ENCODE peak calls at places on chromosomes 7 and 10, in five cellular contexts. I is CD4-positive, alpha-beta T cell; N is CD8-positive, alpha-beta T cell; F is natural killer cell; D is PC-9. X is an unnamed sample.

GRCh38 chr7:73715648-73716317 is 3.7 kb downstream of the STX1A start:
- DNase-seq in I (no peak), N (no peak), F (no peak), D (peak), X (peak)

GRCh38 chr7:147635288-147635687 is 955.3 kb upstream of the C7orf33 start:
- DNase-seq in I (no peak), N (no peak), F (no peak), D (no peak), X (no peak)

GRCh38 chr7:138868711-138869110 is 70.7 kb upstream of the ATP6V0A4 start:
- DNase-seq in I (no peak), N (no peak), F (no peak), D (no peak), X (no peak)

GRCh38 chr7:32516551-32517082 is 21.3 kb downstream of the AVL9 start:
- DNase-seq in I (no peak), N (no peak), F (no peak), D (no peak), X (no peak)

GRCh38 chr10:63670291-63670898 is 149.2 kb downstream of the REEP3 start:
- DNase-seq in I (no peak), N (no peak), F (no peak), D (no peak), X (no peak)

GRCh38 chr7:1239455-1240295 is 7.0 kb downstream of the UNCX start:
- DNase-seq in I (no peak), N (no peak), F (no peak), D (no peak), X (no peak)

GRCh38 chr7:42611961-42612360 is 299.9 kb downstream of the C7orf25 start:
- DNase-seq in I (no peak), N (no peak), F (no peak), D (no peak), X (no peak)

GRCh38 chr10:71367279-71367678 is 29.4 kb upstream of the CDH23 start:
- DNase-seq in I (no peak), N (no peak), F (no peak), D (no peak), X (peak)

GRCh38 chr10:84567133-84567532 is 238.7 kb downstream of the CCSER2 start:
- DNase-seq in I (no peak), N (no peak), F (no peak), D (no peak), X (no peak)

GRCh38 chr10:129993621-129994020 is 29.5 kb upstream of the EBF3 start:
- DNase-seq in I (no peak), N (no peak), F (no peak), D (no peak), X (no peak)

GRCh38 chr10:77291596-77292505 is 345.8 kb downstream of the KCNMA1 start:
- DNase-seq in I (no peak), N (no peak), F (no peak), D (no peak), X (no peak)

GRCh38 chr7:64879097-64879730 is 23.9 kb upstream of the ZNF273 start:
- DNase-seq in I (no peak), N (no peak), F (peak), D (no peak), X (no peak)

GRCh38 chr7:151394076-151395035 is 15.5 kb downstream of the WDR86 start:
- DNase-seq in I (no peak), N (no peak), F (no peak), D (no peak), X (no peak)

GRCh38 chr7:137882261-137882668 is 35.5 kb upstream of the DGKI start:
- DNase-seq in I (no peak), N (no peak), F (no peak), D (peak), X (no peak)

GRCh38 chr7:142557971-142558582 is 191.2 kb upstream of the PRSS1 start:
- DNase-seq in I (peak), N (peak), F (no peak), D (peak), X (no peak)

GRCh38 chr10:132255489-132256344 is 52.0 kb downstream of the STK32C start:
- DNase-seq in I (no peak), N (no peak), F (no peak), D (no peak), X (no peak)

GRCh38 chr7:68321776-68322496 is 1276.3 kb upstream of the AUTS2 start:
- DNase-seq in I (no peak), N (no peak), F (no peak), D (no peak), X (no peak)

GRCh38 chr7:17952387-17952786 is 12.1 kb upstream of the SNX13 start:
- DNase-seq in I (no peak), N (no peak), F (no peak), D (no peak), X (no peak)

GRCh38 chr7:20647908-20648776 is 32.7 kb downstream of the ABCB5 start:
- DNase-seq in I (no peak), N (no peak), F (no peak), D (peak), X (no peak)

DNA sequence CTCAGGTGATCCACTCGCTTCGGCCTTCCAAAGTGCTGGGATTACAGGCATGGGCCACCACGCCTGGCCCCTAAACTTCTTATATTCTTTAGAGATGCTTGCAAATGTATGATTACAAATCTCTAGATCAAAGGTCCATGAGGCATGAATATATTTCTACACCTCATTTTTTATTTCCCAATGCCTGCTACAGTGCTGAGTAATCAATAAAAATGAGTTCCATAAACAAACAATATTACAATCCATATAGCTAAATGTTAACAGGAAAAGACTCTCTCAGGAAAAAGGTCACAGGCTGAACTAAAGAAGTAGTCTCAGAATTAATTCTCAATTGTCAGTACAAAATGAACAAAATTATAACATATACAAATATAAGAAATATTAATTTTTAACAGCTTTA is 90.8 kb downstream of the LMBR1 start:
- DNase-seq in I (no peak), N (no peak), F (no peak), D (no peak), X (no peak)
- TF ChIP-seq CTCF in I (no peak), N (no peak), F (no peak), D (no peak), X (no peak)

GRCh38 chr10:15084502-15084922 is 4.1 kb downstream of the ACBD7 start:
- DNase-seq in I (no peak), N (no peak), F (no peak), D (peak), X (no peak)
- TF ChIP-seq CTCF in I (peak), N (no peak), F (no peak), D (no peak), X (no peak)

GRCh38 chr10:34249634-34250033 is 565.5 kb downstream of the PARD3 start:
- DNase-seq in I (no peak), N (no peak), F (no peak), D (no peak), X (no peak)
- TF ChIP-seq CTCF in I (no peak), N (no peak), F (no peak), D (no peak), X (no peak)

DNA sequence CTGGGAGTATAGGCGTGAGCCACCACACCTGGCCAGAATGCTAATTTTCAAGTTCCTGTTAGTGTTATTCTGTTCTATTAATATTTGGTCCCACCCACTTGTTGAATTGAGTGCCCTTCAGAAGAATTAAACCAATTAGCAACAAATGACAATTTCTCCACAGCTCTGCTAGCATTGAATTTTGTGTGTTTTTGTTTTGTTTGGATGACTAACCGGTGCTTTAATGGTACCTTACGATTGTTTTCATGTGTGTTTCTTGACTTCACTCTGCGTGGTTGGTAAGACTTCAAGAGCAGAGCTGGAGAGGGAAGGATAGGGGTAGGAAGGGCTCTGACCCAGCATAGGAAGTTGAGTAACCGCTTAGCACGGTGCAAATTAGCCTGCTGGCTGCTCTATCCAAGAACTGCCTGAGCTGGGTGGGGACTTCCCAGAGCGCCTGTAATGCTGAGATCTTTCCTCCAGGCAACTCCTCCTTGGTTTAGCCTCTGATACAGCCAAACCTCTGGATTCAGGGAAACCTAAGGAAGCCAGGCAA is 4.6 kb downstream of the ARPC1B start:
- DNase-seq in I (no peak), N (no peak), F (peak), D (peak), X (peak)
- TF ChIP-seq CTCF in I (no peak), N (no peak), F (no peak), D (no peak), X (no peak)

GRCh38 chr10:10922062-10922461 is 95.6 kb upstream of the CELF2 start:
- DNase-seq in I (no peak), N (no peak), F (no peak), D (no peak), X (no peak)
- TF ChIP-seq CTCF in I (no peak), N (no peak), F (no peak), D (no peak), X (no peak)

GRCh38 chr10:133441780-133442179 is 12.0 kb upstream of the SCART1 start:
- DNase-seq in I (no peak), N (no peak), F (no peak), D (no peak), X (no peak)

GRCh38 chr10:133442191-133442966 is 11.4 kb upstream of the SCART1 start:
- DNase-seq in I (no peak), N (peak), F (peak), D (no peak), X (no peak)

GRCh38 chr10:133439517-133440461 is 14.0 kb upstream of the SCART1 start:
- DNase-seq in I (no peak), N (no peak), F (no peak), D (no peak), X (no peak)

GRCh38 chr10:133440633-133441285 is 13.0 kb upstream of the SCART1 start:
- DNase-seq in I (no peak), N (no peak), F (no peak), D (no peak), X (no peak)

DNA sequence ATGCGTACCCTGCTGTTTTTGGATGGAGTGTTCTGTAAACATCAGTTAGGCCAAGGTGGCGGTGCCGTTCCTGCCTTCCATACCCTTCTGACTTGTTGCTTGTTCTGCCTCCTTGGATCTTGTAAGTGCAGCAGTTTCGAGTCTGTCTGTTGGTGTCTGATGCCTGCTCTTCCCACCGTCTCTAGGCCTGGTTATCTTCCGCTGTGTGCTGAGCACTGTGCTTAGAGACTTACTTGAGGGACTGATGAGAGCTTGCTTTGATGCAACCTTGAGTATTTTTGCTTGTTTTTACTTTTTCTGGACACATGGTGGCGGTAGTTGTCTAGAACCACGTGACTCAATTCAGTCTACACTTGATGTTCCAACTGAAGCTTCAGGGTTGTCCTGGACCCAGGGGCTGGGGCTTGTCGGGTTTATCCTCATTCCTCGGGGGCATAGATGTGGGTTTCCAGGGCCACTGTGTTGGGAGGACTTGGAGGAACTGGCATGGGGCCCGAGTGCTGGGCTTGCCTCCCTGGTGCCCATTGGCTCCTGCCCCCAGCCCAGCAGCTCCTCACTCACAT is 14.4 kb upstream of the SPRN start:
- DNase-seq in I (no peak), N (no peak), F (peak), D (no peak), X (no peak)
- TF ChIP-seq CTCF in I (peak), N (no peak), F (peak), D (no peak), X (peak)

GRCh38 chr7:39948375-39948774 is 1.7 kb upstream of the CDK13 start:
- DNase-seq in I (no peak), N (no peak), F (no peak), D (no peak), X (no peak)

GRCh38 chr7:39951156-39951942 is 1.3 kb downstream of the CDK13 start:
- DNase-seq in I (peak), N (peak), F (peak), D (peak), X (peak)

GRCh38 chr7:39949980-39950472 is at the start of gene CDK13:
- DNase-seq in I (peak), N (peak), F (peak), D (peak), X (peak)

GRCh38 chr7:39950473-39951155 is 558 bp downstream of the CDK13 start:
- DNase-seq in I (peak), N (peak), F (peak), D (peak), X (peak)

GRCh38 chr7:39948932-39949928 is 826 bp upstream of the CDK13 start:
- DNase-seq in I (peak), N (peak), F (peak), D (peak), X (peak)
- TF ChIP-seq CTCF in I (no peak), N (no peak), F (no peak), D (no peak), X (no peak)